ENCODE peak calls at places on chromosomes 3 and 15, in ten cellular contexts. One of them, this sample, is unnamed. For H3K36me3, the result is how much of the 10 kb centered on the place peaks cover.

GRCh38 chr3:198070871-198071270 is 110.9 kb downstream of the LMLN start:
- DNase-seq in adipocyte: no peak
- DNase-seq in K562: no peak
- DNase-seq in H1: no peak
- DNase-seq in IMR-90: no peak
- DNase-seq in effector memory CD4-positive, alpha-beta T cell: no peak
- DNase-seq in heart right ventricle: no peak
- DNase-seq in OCI-LY7: no peak
- DNase-seq in WERI-Rb-1: no peak
- DNase-seq in mammary epithelial cell: no peak
- DNase-seq in this sample: no peak

GRCh38 chr3:13715961-13716360 is 163.9 kb downstream of the WNT7A start:
- DNase-seq in effector memory CD4-positive, alpha-beta T cell: no peak
- DNase-seq in OCI-LY7: no peak
- DNase-seq in IMR-90: no peak
- DNase-seq in WERI-Rb-1: no peak
- DNase-seq in K562: no peak
- DNase-seq in adipocyte: no peak
- DNase-seq in mammary epithelial cell: no peak
- DNase-seq in H1: no peak
- DNase-seq in heart right ventricle: no peak
- DNase-seq in this sample: no peak

GRCh38 chr15:101773496-101774100 is 29.7 kb upstream of the OR4F6 start:
- DNase-seq in OCI-LY7: peak
- DNase-seq in heart right ventricle: no peak
- DNase-seq in effector memory CD4-positive, alpha-beta T cell: no peak
- DNase-seq in adipocyte: no peak
- DNase-seq in mammary epithelial cell: no peak
- DNase-seq in K562: peak
- DNase-seq in H1: peak
- DNase-seq in WERI-Rb-1: peak
- DNase-seq in IMR-90: no peak
- DNase-seq in this sample: peak

GRCh38 chr15:28891588-28891987 is 5.8 kb downstream of the APBA2 start:
- DNase-seq in IMR-90: peak
- DNase-seq in adipocyte: no peak
- DNase-seq in mammary epithelial cell: no peak
- DNase-seq in heart right ventricle: no peak
- DNase-seq in OCI-LY7: no peak
- DNase-seq in K562: no peak
- DNase-seq in H1: no peak
- DNase-seq in effector memory CD4-positive, alpha-beta T cell: no peak
- DNase-seq in WERI-Rb-1: no peak
- DNase-seq in this sample: no peak

GRCh38 chr3:58497074-58497473 is 5.2 kb downstream of the KCTD6 start:
- DNase-seq in OCI-LY7: peak
- DNase-seq in IMR-90: no peak
- DNase-seq in mammary epithelial cell: peak
- DNase-seq in WERI-Rb-1: no peak
- DNase-seq in heart right ventricle: no peak
- DNase-seq in K562: no peak
- DNase-seq in adipocyte: peak
- DNase-seq in effector memory CD4-positive, alpha-beta T cell: no peak
- DNase-seq in H1: no peak
- DNase-seq in this sample: no peak

GRCh38 chr3:4899654-4900236 is 79.5 kb upstream of the BHLHE40 start:
- DNase-seq in heart right ventricle: no peak
- DNase-seq in IMR-90: no peak
- DNase-seq in mammary epithelial cell: no peak
- DNase-seq in H1: no peak
- DNase-seq in adipocyte: no peak
- DNase-seq in WERI-Rb-1: no peak
- DNase-seq in effector memory CD4-positive, alpha-beta T cell: no peak
- DNase-seq in OCI-LY7: no peak
- DNase-seq in K562: no peak
- DNase-seq in this sample: no peak

GRCh38 chr3:53880396-53881345 is 1.3 kb downstream of the ACTR8 start:
- DNase-seq in mammary epithelial cell: no peak
- DNase-seq in effector memory CD4-positive, alpha-beta T cell: no peak
- DNase-seq in OCI-LY7: no peak
- DNase-seq in WERI-Rb-1: no peak
- DNase-seq in K562: no peak
- DNase-seq in heart right ventricle: no peak
- DNase-seq in IMR-90: peak
- DNase-seq in adipocyte: peak
- DNase-seq in H1: no peak
- DNase-seq in this sample: no peak

GRCh38 chr3:74089854-74090253 is 465.1 kb upstream of the PDZRN3 start:
- DNase-seq in heart right ventricle: no peak
- DNase-seq in OCI-LY7: no peak
- DNase-seq in adipocyte: no peak
- DNase-seq in effector memory CD4-positive, alpha-beta T cell: no peak
- DNase-seq in K562: no peak
- DNase-seq in WERI-Rb-1: no peak
- DNase-seq in IMR-90: peak
- DNase-seq in mammary epithelial cell: no peak
- DNase-seq in H1: no peak
- DNase-seq in this sample: no peak

GRCh38 chr3:115876860-115877646 is 253.7 kb downstream of the GAP43 start:
- DNase-seq in H1: no peak
- DNase-seq in K562: no peak
- DNase-seq in effector memory CD4-positive, alpha-beta T cell: no peak
- DNase-seq in heart right ventricle: no peak
- DNase-seq in adipocyte: peak
- DNase-seq in WERI-Rb-1: no peak
- DNase-seq in OCI-LY7: no peak
- DNase-seq in IMR-90: no peak
- DNase-seq in mammary epithelial cell: no peak
- DNase-seq in this sample: no peak

GRCh38 chr3:88742674-88743507 is 364.5 kb upstream of the EPHA3 start:
- DNase-seq in WERI-Rb-1: no peak
- DNase-seq in OCI-LY7: no peak
- DNase-seq in effector memory CD4-positive, alpha-beta T cell: no peak
- DNase-seq in IMR-90: no peak
- DNase-seq in H1: no peak
- DNase-seq in K562: no peak
- DNase-seq in heart right ventricle: no peak
- DNase-seq in mammary epithelial cell: no peak
- DNase-seq in adipocyte: no peak
- DNase-seq in this sample: no peak

GRCh38 chr3:163490119-163490518 is 1588.2 kb downstream of the SI start:
- DNase-seq in heart right ventricle: no peak
- DNase-seq in IMR-90: no peak
- DNase-seq in K562: peak
- DNase-seq in mammary epithelial cell: peak
- DNase-seq in effector memory CD4-positive, alpha-beta T cell: no peak
- DNase-seq in H1: peak
- DNase-seq in WERI-Rb-1: peak
- DNase-seq in adipocyte: no peak
- DNase-seq in OCI-LY7: peak
- DNase-seq in this sample: peak

GRCh38 chr15:88701561-88702095 is 62.8 kb downstream of the ISG20 start:
- DNase-seq in H1: peak
- DNase-seq in mammary epithelial cell: no peak
- DNase-seq in WERI-Rb-1: no peak
- DNase-seq in heart right ventricle: no peak
- DNase-seq in effector memory CD4-positive, alpha-beta T cell: no peak
- DNase-seq in adipocyte: no peak
- DNase-seq in K562: peak
- DNase-seq in OCI-LY7: peak
- DNase-seq in IMR-90: no peak
- DNase-seq in this sample: peak

GRCh38 chr3:8756671-8757070 is 12.7 kb downstream of the OXTR start:
- DNase-seq in adipocyte: no peak
- DNase-seq in mammary epithelial cell: no peak
- DNase-seq in OCI-LY7: no peak
- DNase-seq in WERI-Rb-1: no peak
- DNase-seq in IMR-90: peak
- DNase-seq in H1: no peak
- DNase-seq in K562: no peak
- DNase-seq in heart right ventricle: no peak
- DNase-seq in effector memory CD4-positive, alpha-beta T cell: no peak
- DNase-seq in this sample: no peak

GRCh38 chr3:124032351-124032880 is 40.5 kb upstream of the ROPN1 start:
- DNase-seq in mammary epithelial cell: no peak
- DNase-seq in adipocyte: peak
- DNase-seq in H1: no peak
- DNase-seq in WERI-Rb-1: peak
- DNase-seq in OCI-LY7: no peak
- DNase-seq in K562: peak
- DNase-seq in heart right ventricle: peak
- DNase-seq in IMR-90: no peak
- DNase-seq in effector memory CD4-positive, alpha-beta T cell: no peak
- DNase-seq in this sample: no peak

DNA sequence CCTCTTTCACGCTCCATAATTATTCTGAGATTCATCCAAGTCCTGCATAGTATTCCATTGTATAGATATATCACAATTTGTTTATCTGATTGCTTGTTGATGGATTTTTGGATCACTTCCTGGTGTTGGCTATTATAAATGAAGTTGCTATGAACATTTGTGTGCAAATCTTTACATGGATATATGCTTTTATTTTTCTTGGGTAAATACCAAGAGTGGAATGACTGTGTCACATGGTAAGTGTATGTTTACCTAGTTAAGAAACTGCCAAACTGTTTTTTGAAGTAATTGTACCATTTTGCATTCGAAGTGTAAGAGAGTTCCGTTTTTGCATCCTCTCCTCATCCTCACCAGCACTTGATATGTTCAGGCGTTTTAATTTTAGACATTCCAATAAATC is 34.6 kb upstream of the ROPN1 start:
- DNase-seq in adipocyte: no peak
- DNase-seq in H1: no peak
- DNase-seq in effector memory CD4-positive, alpha-beta T cell: no peak
- DNase-seq in WERI-Rb-1: no peak
- DNase-seq in IMR-90: no peak
- DNase-seq in OCI-LY7: no peak
- DNase-seq in heart right ventricle: no peak
- DNase-seq in K562: no peak
- DNase-seq in mammary epithelial cell: no peak
- DNase-seq in this sample: no peak
- H3K4me3 ChIP-seq in adipocyte: no peak
- H3K4me3 ChIP-seq in H1: no peak
- H3K4me3 ChIP-seq in effector memory CD4-positive, alpha-beta T cell: no peak
- H3K4me3 ChIP-seq in WERI-Rb-1: no peak
- H3K4me3 ChIP-seq in IMR-90: no peak
- H3K4me3 ChIP-seq in OCI-LY7: no peak
- H3K4me3 ChIP-seq in heart right ventricle: no peak
- H3K4me3 ChIP-seq in K562: no peak
- H3K4me3 ChIP-seq in mammary epithelial cell: no peak
- H3K4me3 ChIP-seq in this sample: no peak

GRCh38 chr3:52695798-52696649 is 9.6 kb downstream of the GLT8D1 start:
- DNase-seq in IMR-90: no peak
- DNase-seq in H1: peak
- DNase-seq in mammary epithelial cell: no peak
- DNase-seq in adipocyte: no peak
- DNase-seq in effector memory CD4-positive, alpha-beta T cell: no peak
- DNase-seq in heart right ventricle: no peak
- DNase-seq in K562: no peak
- DNase-seq in OCI-LY7: no peak
- DNase-seq in WERI-Rb-1: no peak
- DNase-seq in this sample: no peak

GRCh38 chr3:52694528-52695189 is 8.8 kb downstream of the GNL3 start:
- DNase-seq in adipocyte: no peak
- DNase-seq in IMR-90: no peak
- DNase-seq in heart right ventricle: no peak
- DNase-seq in mammary epithelial cell: no peak
- DNase-seq in K562: no peak
- DNase-seq in WERI-Rb-1: no peak
- DNase-seq in H1: no peak
- DNase-seq in effector memory CD4-positive, alpha-beta T cell: no peak
- DNase-seq in OCI-LY7: no peak
- DNase-seq in this sample: no peak

GRCh38 chr3:52697622-52697946 is 8.0 kb downstream of the GLT8D1 start:
- DNase-seq in adipocyte: no peak
- DNase-seq in effector memory CD4-positive, alpha-beta T cell: no peak
- DNase-seq in WERI-Rb-1: no peak
- DNase-seq in OCI-LY7: no peak
- DNase-seq in K562: no peak
- DNase-seq in mammary epithelial cell: no peak
- DNase-seq in IMR-90: no peak
- DNase-seq in heart right ventricle: no peak
- DNase-seq in H1: peak
- DNase-seq in this sample: no peak

GRCh38 chr3:52693071-52693470 is 7.2 kb downstream of the GNL3 start:
- DNase-seq in WERI-Rb-1: no peak
- DNase-seq in K562: no peak
- DNase-seq in adipocyte: no peak
- DNase-seq in IMR-90: no peak
- DNase-seq in H1: no peak
- DNase-seq in effector memory CD4-positive, alpha-beta T cell: no peak
- DNase-seq in mammary epithelial cell: no peak
- DNase-seq in heart right ventricle: no peak
- DNase-seq in OCI-LY7: no peak
- DNase-seq in this sample: no peak

GRCh38 chr3:52696830-52697621 is 8.6 kb downstream of the GLT8D1 start:
- DNase-seq in H1: peak
- DNase-seq in K562: no peak
- DNase-seq in OCI-LY7: no peak
- DNase-seq in IMR-90: no peak
- DNase-seq in WERI-Rb-1: no peak
- DNase-seq in mammary epithelial cell: no peak
- DNase-seq in heart right ventricle: no peak
- DNase-seq in effector memory CD4-positive, alpha-beta T cell: no peak
- DNase-seq in adipocyte: no peak
- DNase-seq in this sample: no peak
- H3K36me3 ChIP-seq in H1: under half
- H3K36me3 ChIP-seq in K562: half or more
- H3K36me3 ChIP-seq in OCI-LY7: half or more
- H3K36me3 ChIP-seq in IMR-90: half or more
- H3K36me3 ChIP-seq in WERI-Rb-1: half or more
- H3K36me3 ChIP-seq in mammary epithelial cell: half or more
- H3K36me3 ChIP-seq in heart right ventricle: half or more
- H3K36me3 ChIP-seq in effector memory CD4-positive, alpha-beta T cell: half or more
- H3K36me3 ChIP-seq in adipocyte: half or more
- H3K36me3 ChIP-seq in this sample: under half

DNA sequence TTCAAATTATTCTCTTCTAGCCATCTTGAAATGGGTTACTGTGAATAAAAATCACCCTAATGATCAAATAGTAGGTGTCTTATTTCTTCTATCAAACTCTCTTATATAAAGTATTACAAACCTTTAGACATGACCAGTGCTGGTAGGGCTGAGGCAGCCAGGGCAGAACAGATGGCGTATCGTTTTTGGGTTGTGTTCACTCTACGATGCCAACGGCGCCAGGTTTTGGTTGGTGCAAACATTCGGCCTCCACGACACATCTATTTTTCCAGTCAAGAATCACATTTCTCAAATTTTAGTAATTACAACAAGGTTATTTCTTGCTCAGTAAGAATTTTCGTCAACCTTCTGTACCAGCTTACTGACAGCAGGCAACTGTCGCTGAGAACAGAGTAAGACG is 2.2 kb downstream of the RPL4 start:
- DNase-seq in IMR-90: no peak
- DNase-seq in H1: no peak
- DNase-seq in effector memory CD4-positive, alpha-beta T cell: no peak
- DNase-seq in K562: no peak
- DNase-seq in mammary epithelial cell: no peak
- DNase-seq in adipocyte: no peak
- DNase-seq in OCI-LY7: no peak
- DNase-seq in heart right ventricle: no peak
- DNase-seq in WERI-Rb-1: no peak
- DNase-seq in this sample: no peak
- H3K4me3 ChIP-seq in IMR-90: no peak
- H3K4me3 ChIP-seq in H1: peak
- H3K4me3 ChIP-seq in effector memory CD4-positive, alpha-beta T cell: peak
- H3K4me3 ChIP-seq in K562: peak
- H3K4me3 ChIP-seq in mammary epithelial cell: peak
- H3K4me3 ChIP-seq in adipocyte: peak
- H3K4me3 ChIP-seq in OCI-LY7: peak
- H3K4me3 ChIP-seq in heart right ventricle: no peak
- H3K4me3 ChIP-seq in WERI-Rb-1: no peak
- H3K4me3 ChIP-seq in this sample: no peak

GRCh38 chr3:107775958-107776357 is 253.2 kb downstream of the BBX start:
- DNase-seq in K562: no peak
- DNase-seq in heart right ventricle: no peak
- DNase-seq in IMR-90: no peak
- DNase-seq in WERI-Rb-1: no peak
- DNase-seq in adipocyte: no peak
- DNase-seq in mammary epithelial cell: no peak
- DNase-seq in H1: no peak
- DNase-seq in effector memory CD4-positive, alpha-beta T cell: no peak
- DNase-seq in OCI-LY7: no peak
- DNase-seq in this sample: no peak
- H3K36me3 ChIP-seq in K562: under half
- H3K36me3 ChIP-seq in heart right ventricle: half or more
- H3K36me3 ChIP-seq in IMR-90: under half
- H3K36me3 ChIP-seq in WERI-Rb-1: under half
- H3K36me3 ChIP-seq in adipocyte: under half
- H3K36me3 ChIP-seq in mammary epithelial cell: under half
- H3K36me3 ChIP-seq in H1: under half
- H3K36me3 ChIP-seq in effector memory CD4-positive, alpha-beta T cell: under half
- H3K36me3 ChIP-seq in OCI-LY7: under half
- H3K36me3 ChIP-seq in this sample: under half

This sample was measured in HCT116.